ENCODE peak calls at places on chromosomes 6 and 20, in five cellular contexts. V is brain microvascular endothelial cell, E is heart right ventricle, R is transverse colon, G is left lung. T is an unnamed sample.

GRCh38 chr20:944774-945410 is 28.8 kb upstream of the ANGPT4 start:
- DNase-seq in V (no peak), G (no peak), E (no peak), R (no peak), T (no peak)

GRCh38 chr6:169162968-169163903 is 90.4 kb downstream of the THBS2 start:
- DNase-seq in V (peak; percentile 94), G (no peak), E (peak; percentile 48), R (no peak), T (no peak)

GRCh38 chr6:44202332-44202971 is 14.3 kb upstream of the MYMX start:
- DNase-seq in R (no peak), E (no peak), G (no peak), V (no peak), T (no peak)

GRCh38 chr6:87393026-87393622 is 14.6 kb upstream of the CFAP206 start:
- DNase-seq in V (peak; percentile 64), G (no peak), R (no peak), E (peak; percentile 30), T (peak; percentile 61)

GRCh38 chr20:7358670-7359069 is 581.6 kb downstream of the HAO1 start:
- DNase-seq in E (no peak), G (no peak), V (no peak), R (no peak), T (no peak)

GRCh38 chr20:14918981-14919380 is 581.6 kb upstream of the FLRT3 start:
- DNase-seq in V (no peak), E (no peak), R (no peak), G (no peak), T (no peak)

GRCh38 chr6:118639054-118639964 is 12.1 kb downstream of the CEP85L start:
- DNase-seq in E (no peak), G (no peak), V (no peak), R (no peak), T (no peak)

GRCh38 chr20:57902478-57902877 is 192.7 kb upstream of the PMEPA1 start:
- DNase-seq in V (peak; percentile 64), E (no peak), G (no peak), R (no peak), T (no peak)

GRCh38 chr6:41655706-41656668 is 17.7 kb downstream of the MDFI start:
- DNase-seq in E (no peak), V (peak; percentile 44), G (no peak), R (no peak), T (no peak)

GRCh38 chr20:23311932-23312331 is 38.7 kb upstream of the NXT1 start:
- DNase-seq in G (no peak), R (no peak), E (no peak), V (peak; percentile 16), T (no peak)

GRCh38 chr20:4134861-4135379 is 119.6 kb upstream of the RNF24 start:
- DNase-seq in E (no peak), G (no peak), V (no peak), R (peak; percentile 67), T (no peak)

GRCh38 chr6:11675610-11676009 is 103.0 kb downstream of the ADTRP start:
- DNase-seq in V (no peak), E (no peak), R (peak; percentile 12), G (no peak), T (no peak)

GRCh38 chr6:96196633-96197032 is 180.9 kb downstream of the FUT9 start:
- DNase-seq in G (no peak), E (no peak), V (no peak), R (no peak), T (no peak)

GRCh38 chr6:127494240-127494767 is 24.8 kb downstream of the MTCL3 start:
- DNase-seq in R (no peak), G (no peak), V (no peak), E (no peak), T (no peak)

GRCh38 chr6:127496471-127496870 is 22.7 kb downstream of the MTCL3 start:
- DNase-seq in E (no peak), G (no peak), R (no peak), V (no peak), T (no peak)
- TF ChIP-seq CTCF in E (no peak), G (no peak), R (no peak), V (no peak), T (no peak)

GRCh38 chr6:31597006-31597405 is 4.2 kb upstream of the NCR3 start:
- DNase-seq in V (peak; percentile 32), E (no peak), G (no peak), R (no peak), T (no peak)
- TF ChIP-seq CTCF in V (peak; percentile 60), E (peak; percentile 26), G (peak; percentile 18), R (peak; percentile 31), T (no peak)

GRCh38 chr20:24962510-24962909 is 13.4 kb downstream of the CST7 start:
- DNase-seq in E (no peak), R (no peak), G (no peak), V (no peak), T (no peak)
- TF ChIP-seq CTCF in E (no peak), R (no peak), G (no peak), V (no peak), T (no peak)

GRCh38 chr6:131929227-131929626 is 21.9 kb downstream of the CCN2 start:
- DNase-seq in R (no peak), G (no peak), V (no peak), E (no peak), T (no peak)
- TF ChIP-seq CTCF in R (no peak), G (no peak), V (peak; percentile 39), E (no peak), T (no peak)

GRCh38 chr6:124798942-124799496 is 163.2 kb upstream of the RNF217 start:
- DNase-seq in V (no peak), G (no peak), E (no peak), R (no peak), T (no peak)
- TF ChIP-seq CTCF in V (peak; percentile 25), G (no peak), E (no peak), R (no peak), T (no peak)

GRCh38 chr20:8457978-8458377 is 325.9 kb downstream of the PLCB1 start:
- DNase-seq in E (no peak), G (no peak), R (no peak), V (no peak), T (no peak)

GRCh38 chr20:8449120-8449519 is 317.1 kb downstream of the PLCB1 start:
- DNase-seq in R (no peak), G (no peak), V (peak; percentile 26), E (no peak), T (no peak)

GRCh38 chr20:8454137-8454712 is 322.2 kb downstream of the PLCB1 start:
- DNase-seq in V (peak; percentile 97), G (no peak), E (no peak), R (no peak), T (no peak)
- TF ChIP-seq CTCF in V (peak; percentile 82), G (no peak), E (no peak), R (no peak), T (no peak)

DNA sequence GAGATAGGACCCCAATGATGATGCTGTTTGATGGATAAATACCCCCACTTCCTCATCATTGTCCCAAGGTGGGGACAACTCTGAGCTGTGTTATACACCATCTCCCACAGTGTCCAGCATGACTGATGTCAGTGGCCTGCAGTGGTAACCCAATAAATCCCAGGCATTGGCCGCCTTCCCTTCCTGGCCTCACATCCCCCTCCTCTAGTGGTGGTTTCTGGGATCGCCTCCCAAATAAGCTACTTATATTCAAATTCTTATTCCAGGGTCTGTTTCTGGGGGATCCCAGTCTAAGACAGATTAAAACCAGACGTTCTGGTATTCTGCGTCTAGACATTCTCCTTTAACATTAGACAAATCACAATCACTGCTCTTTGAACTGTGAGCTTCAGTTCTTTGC is 90.6 kb downstream of the SCP2D1 start:
- DNase-seq in V (no peak), R (no peak), E (no peak), G (no peak), T (no peak)
- TF ChIP-seq CTCF in V (no peak), R (no peak), E (no peak), G (no peak), T (no peak)

GRCh38 chr20:50417484-50418235 is 92.5 kb upstream of the PTPN1 start:
- DNase-seq in V (no peak), R (no peak), E (no peak), G (no peak), T (no peak)
- TF ChIP-seq CTCF in V (no peak), R (no peak), E (no peak), G (no peak), T (no peak)